ENCODE peak calls at places on chromosome 1, in seven cellular contexts. A, B, I, D, K, X and W are unnamed samples.

GRCh38 chr1:27592191-27592590 is 11.8 kb downstream of the AHDC1 start:
- DNase-seq in X (no peak), A (no peak), K (no peak), B (no peak), I (no peak), D (no peak), W (no peak)

GRCh38 chr1:154955039-154955717 is 721 bp downstream of the PBXIP1 start:
- DNase-seq in A (peak), B (peak), I (peak), K (peak), D (no peak), X (peak), W (peak)

GRCh38 chr1:5099018-5099417 is 444.6 kb downstream of the AJAP1 start:
- DNase-seq in A (no peak), B (no peak), I (no peak), X (no peak), D (no peak), K (no peak), W (no peak)

GRCh38 chr1:25756210-25756609 is 43.8 kb upstream of the SELENON start:
- DNase-seq in I (no peak), X (no peak), D (no peak), A (no peak), B (no peak), K (no peak), W (peak)

GRCh38 chr1:111505641-111506119 is 2.2 kb upstream of the ADORA3 start:
- DNase-seq in A (no peak), K (no peak), I (no peak), B (no peak), X (no peak), D (no peak), W (no peak)

GRCh38 chr1:43317817-43318471 is 17.2 kb downstream of the TIE1 start:
- DNase-seq in I (no peak), A (no peak), K (no peak), D (no peak), X (no peak), B (no peak), W (no peak)

GRCh38 chr1:38613996-38614395 is 245.6 kb downstream of the RRAGC start:
- DNase-seq in I (no peak), D (no peak), X (no peak), K (no peak), B (no peak), A (no peak), W (no peak)

GRCh38 chr1:54846716-54847284 is 40.2 kb downstream of the DHCR24 start:
- DNase-seq in K (no peak), X (no peak), I (no peak), B (no peak), D (no peak), A (no peak), W (no peak)

GRCh38 chr1:200336901-200337391 is 72.9 kb downstream of the ZNF281 start:
- DNase-seq in K (no peak), B (no peak), D (no peak), I (no peak), A (no peak), X (no peak), W (no peak)

GRCh38 chr1:178283409-178283808 is 189.5 kb downstream of the RASAL2 start:
- DNase-seq in K (no peak), A (no peak), I (no peak), D (no peak), B (no peak), X (no peak), W (peak)

GRCh38 chr1:3702528-3702927 is 49.7 kb upstream of the CCDC27 start:
- DNase-seq in X (no peak), D (no peak), I (no peak), K (no peak), A (no peak), B (peak), W (no peak)

GRCh38 chr1:109089242-109090015 is 1.1 kb upstream of the TMEM167B start:
- DNase-seq in D (peak), K (no peak), I (peak), X (no peak), B (peak), A (no peak), W (peak)

GRCh38 chr1:183515002-183515689 is 42.8 kb downstream of the SMG7 start:
- DNase-seq in X (no peak), I (no peak), B (peak), D (no peak), K (peak), A (no peak), W (no peak)

GRCh38 chr1:198628064-198628455 is 10.8 kb upstream of the PTPRC start:
- DNase-seq in K (no peak), X (no peak), I (no peak), D (no peak), B (no peak), A (no peak), W (no peak)

GRCh38 chr1:29583727-29584126 is 347.4 kb downstream of the PTPRU start:
- DNase-seq in D (no peak), A (no peak), K (no peak), I (no peak), B (peak), X (no peak), W (no peak)

GRCh38 chr1:60984066-60984799 is 98.1 kb upstream of the NFIA start:
- DNase-seq in I (no peak), A (no peak), B (peak), X (no peak), K (no peak), D (no peak), W (no peak)

GRCh38 chr1:243910612-243911011 is 60.6 kb upstream of the AKT3 start:
- DNase-seq in K (no peak), I (no peak), D (no peak), A (no peak), B (no peak), X (no peak), W (no peak)

GRCh38 chr1:48061162-48062136 is 64.3 kb upstream of the TRABD2B start:
- DNase-seq in K (no peak), I (peak), D (peak), A (no peak), B (peak), X (no peak), W (peak)

GRCh38 chr1:1422465-1423244 is 1.6 kb upstream of the ANKRD65 start:
- DNase-seq in X (no peak), D (no peak), K (no peak), I (no peak), A (no peak), B (peak), W (no peak)

GRCh38 chr1:232984577-232985425 is 34.4 kb downstream of the NTPCR start:
- DNase-seq in X (no peak), A (no peak), B (no peak), K (no peak), D (peak), I (no peak), W (no peak)

GRCh38 chr1:202858789-202859414 is 30.0 kb downstream of the RABIF start:
- DNase-seq in D (no peak), A (no peak), B (no peak), K (no peak), X (no peak), I (no peak), W (no peak)

GRCh38 chr1:171645553-171646336 is 6.7 kb downstream of the MYOC start:
- DNase-seq in A (no peak), K (peak), D (no peak), B (no peak), X (no peak), I (peak), W (no peak)

GRCh38 chr1:28503117-28503516 is 2.7 kb upstream of the RCC1 start:
- DNase-seq in X (no peak), I (peak), K (no peak), A (no peak), B (no peak), D (no peak), W (no peak)

GRCh38 chr1:35873243-35873642 is 9.8 kb upstream of the AGO1 start:
- DNase-seq in I (no peak), D (no peak), K (no peak), X (no peak), A (no peak), B (no peak), W (no peak)

GRCh38 chr1:229624906-229625871 is 733 bp downstream of the TAF5L start:
- DNase-seq in A (peak), D (peak), X (no peak), K (no peak), I (peak), B (peak), W (peak)

DNA sequence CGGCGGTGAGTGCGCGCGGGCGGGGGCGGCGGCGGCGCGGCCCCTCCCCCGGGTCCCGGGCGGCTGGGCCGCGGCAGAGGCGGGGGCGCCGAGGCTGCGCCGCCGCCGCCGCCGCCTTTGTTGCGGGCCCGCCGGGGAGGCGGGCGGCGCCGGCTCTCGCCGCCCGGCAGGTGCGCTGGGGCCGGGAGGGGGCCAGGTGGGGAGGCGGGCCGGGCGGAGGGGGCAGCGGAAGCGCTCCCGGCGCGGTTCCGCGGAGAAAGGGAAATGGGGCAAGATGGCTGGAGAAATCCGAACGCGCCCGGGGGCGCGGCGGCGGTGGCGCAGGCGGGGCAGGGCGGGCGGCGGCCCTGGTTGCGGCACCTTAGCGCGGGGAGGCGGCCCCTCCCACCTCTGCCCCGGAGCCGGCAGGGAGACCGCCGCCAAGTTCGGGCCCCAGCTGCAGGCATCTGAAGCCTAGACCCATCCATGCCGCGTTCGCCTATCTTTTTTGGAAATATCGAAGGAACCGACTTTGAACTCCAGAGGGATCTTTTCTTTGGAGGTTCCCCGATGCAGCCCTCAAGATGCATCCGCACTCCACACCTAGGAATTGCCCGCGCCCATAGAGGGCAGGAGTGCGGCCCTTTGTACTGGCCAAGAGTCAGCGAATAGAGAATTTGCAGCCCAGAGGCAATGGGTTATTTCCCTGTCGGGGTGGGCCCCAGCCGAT is 479 bp downstream of the POGK start:
- DNase-seq in D (peak), B (peak), I (peak), K (no peak), A (peak), X (peak), W (peak)
- TF ChIP-seq CTCF in D (peak), B (peak), I (no peak), K (peak), A (no peak), X (no peak), W (no peak)

GRCh38 chr1:150066328-150066727 is 1.2 kb upstream of the VPS45 start:
- DNase-seq in K (no peak), I (no peak), D (no peak), B (no peak), X (no peak), A (no peak), W (no peak)
- TF ChIP-seq CTCF in K (no peak), I (no peak), D (no peak), B (no peak), X (no peak), A (no peak), W (no peak)

GRCh38 chr1:94734963-94735899 is 84.9 kb upstream of the SLC44A3 start:
- DNase-seq in K (no peak), X (no peak), I (peak), D (no peak), A (no peak), B (peak), W (no peak)
- TF ChIP-seq CTCF in K (no peak), X (no peak), I (no peak), D (no peak), A (no peak), B (no peak), W (no peak)

GRCh38 chr1:214593158-214593557 is 9.8 kb upstream of the CENPF start:
- DNase-seq in X (no peak), K (no peak), I (no peak), B (no peak), D (no peak), A (no peak), W (no peak)

GRCh38 chr1:214586621-214587020 is 16.4 kb upstream of the CENPF start:
- DNase-seq in A (no peak), I (no peak), X (no peak), K (no peak), D (no peak), B (no peak), W (no peak)

GRCh38 chr1:214587165-214587564 is 15.8 kb upstream of the CENPF start:
- DNase-seq in B (no peak), D (no peak), X (no peak), I (no peak), K (no peak), A (no peak), W (no peak)

GRCh38 chr1:214588963-214589597 is 13.9 kb upstream of the CENPF start:
- DNase-seq in K (no peak), A (no peak), D (no peak), X (no peak), B (peak), I (no peak), W (no peak)

GRCh38 chr1:214590696-214591095 is 12.3 kb upstream of the CENPF start:
- DNase-seq in A (no peak), B (no peak), K (no peak), X (no peak), D (no peak), I (no peak), W (no peak)
- TF ChIP-seq CTCF in A (no peak), B (no peak), K (no peak), X (no peak), D (peak), I (no peak), W (no peak)

GRCh38 chr1:119141660-119142059 is 1.2 kb upstream of the WARS2 start:
- DNase-seq in X (no peak), D (no peak), K (no peak), I (no peak), A (no peak), B (no peak), W (no peak)

GRCh38 chr1:119140177-119141019 is at the start of gene WARS2:
- DNase-seq in B (peak), K (peak), X (peak), I (peak), D (peak), A (peak), W (peak)

GRCh38 chr1:119139857-119140176 is 636 bp downstream of the WARS2 start:
- DNase-seq in B (no peak), K (no peak), D (no peak), X (no peak), I (no peak), A (no peak), W (no peak)

GRCh38 chr1:119139393-119139792 is 1.1 kb downstream of the WARS2 start:
- DNase-seq in X (no peak), I (peak), A (peak), D (no peak), K (no peak), B (no peak), W (no peak)

DNA sequence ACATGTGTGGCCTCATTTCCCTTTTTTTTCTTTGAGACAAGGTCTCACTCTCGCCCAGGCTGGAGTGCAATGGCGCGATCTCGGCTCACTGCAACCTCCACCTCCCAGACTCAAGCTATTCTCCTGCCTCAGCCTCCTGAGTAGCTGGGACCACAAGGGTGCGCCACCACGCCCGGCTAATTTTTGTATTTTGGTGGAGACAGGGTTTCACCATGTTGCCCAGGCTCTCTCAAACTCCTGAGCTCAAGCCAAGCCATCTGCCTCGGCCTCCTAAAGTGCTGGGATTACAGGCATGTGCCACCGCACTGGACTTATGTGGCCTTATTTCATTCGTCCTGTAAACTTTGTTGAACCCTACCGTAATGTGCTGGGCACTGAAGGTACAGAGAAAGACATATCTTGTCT is 569 bp upstream of the WARS2 start:
- DNase-seq in I (peak), B (no peak), K (no peak), X (no peak), A (peak), D (peak), W (peak)
- TF ChIP-seq CTCF in I (no peak), B (peak), K (peak), X (no peak), A (no peak), D (peak), W (peak)

GRCh38 chr1:85307987-85308836 is 31.8 kb upstream of the BCL10 start:
- DNase-seq in I (peak), D (peak), A (peak), B (peak), K (peak), X (peak), W (peak)
- TF ChIP-seq CTCF in I (peak), D (peak), A (peak), B (peak), K (peak), X (peak), W (peak)

GRCh38 chr1:201578008-201578888 is 39.3 kb downstream of the NAV1 start:
- DNase-seq in K (no peak), I (no peak), A (no peak), D (no peak), B (no peak), X (no peak), W (no peak)
- TF ChIP-seq CTCF in K (no peak), I (no peak), A (no peak), D (no peak), B (no peak), X (no peak), W (no peak)